ENCODE peak calls at places on chromosomes 3 and 15, in ten cellular contexts. One of them, this sample, is unnamed.

GRCh38 chr3:127669541-127670228 is 3.1 kb upstream of the ABTB1 start:
- DNase-seq in GM20000: no peak
- DNase-seq in Daoy: no peak
- DNase-seq in activated naive CD8-positive, alpha-beta T cell treated with anti-CD3 and anti-CD28 coated beads, Interleukin-2, amount 10 ng/mL, durations not matched to agents 7 days and 5 days: no peak
- DNase-seq in activated effector memory CD4-positive, alpha-beta T cell treated with anti-CD3 and anti-CD28 coated beads, Interleukin-2, amount 50 U/mL, for 16 hours: peak
- DNase-seq in kidney glomerular epithelial cell: no peak
- DNase-seq in SJSA1: no peak
- DNase-seq in Caki2: no peak
- DNase-seq in stimulated activated CD4-positive, alpha-beta T cell treated with anti-CD3 and anti-CD28 coated beads, Interleukin-12 subunit alpha, Interleukin-12 subunit beta, amount 100 ng/mL, for 4 hours: no peak
- DNase-seq in T47D: no peak
- DNase-seq in this sample: no peak

GRCh38 chr3:132838477-132838876 is 116.3 kb upstream of the NPHP3 start:
- DNase-seq in GM20000: no peak
- DNase-seq in Daoy: no peak
- DNase-seq in activated naive CD8-positive, alpha-beta T cell treated with anti-CD3 and anti-CD28 coated beads, Interleukin-2, amount 10 ng/mL, durations not matched to agents 7 days and 5 days: no peak
- DNase-seq in activated effector memory CD4-positive, alpha-beta T cell treated with anti-CD3 and anti-CD28 coated beads, Interleukin-2, amount 50 U/mL, for 16 hours: no peak
- DNase-seq in kidney glomerular epithelial cell: no peak
- DNase-seq in SJSA1: no peak
- DNase-seq in Caki2: no peak
- DNase-seq in stimulated activated CD4-positive, alpha-beta T cell treated with anti-CD3 and anti-CD28 coated beads, Interleukin-12 subunit alpha, Interleukin-12 subunit beta, amount 100 ng/mL, for 4 hours: no peak
- DNase-seq in T47D: no peak
- DNase-seq in this sample: no peak

GRCh38 chr3:170132335-170132734 is 49.2 kb downstream of the PHC3 start:
- DNase-seq in GM20000: no peak
- DNase-seq in Daoy: no peak
- DNase-seq in activated naive CD8-positive, alpha-beta T cell treated with anti-CD3 and anti-CD28 coated beads, Interleukin-2, amount 10 ng/mL, durations not matched to agents 7 days and 5 days: no peak
- DNase-seq in activated effector memory CD4-positive, alpha-beta T cell treated with anti-CD3 and anti-CD28 coated beads, Interleukin-2, amount 50 U/mL, for 16 hours: no peak
- DNase-seq in kidney glomerular epithelial cell: no peak
- DNase-seq in SJSA1: no peak
- DNase-seq in Caki2: no peak
- DNase-seq in stimulated activated CD4-positive, alpha-beta T cell treated with anti-CD3 and anti-CD28 coated beads, Interleukin-12 subunit alpha, Interleukin-12 subunit beta, amount 100 ng/mL, for 4 hours: no peak
- DNase-seq in T47D: no peak
- DNase-seq in this sample: no peak

GRCh38 chr15:58505581-58505980 is 73.8 kb downstream of the LIPC start:
- DNase-seq in GM20000: no peak
- DNase-seq in Daoy: no peak
- DNase-seq in activated naive CD8-positive, alpha-beta T cell treated with anti-CD3 and anti-CD28 coated beads, Interleukin-2, amount 10 ng/mL, durations not matched to agents 7 days and 5 days: no peak
- DNase-seq in activated effector memory CD4-positive, alpha-beta T cell treated with anti-CD3 and anti-CD28 coated beads, Interleukin-2, amount 50 U/mL, for 16 hours: no peak
- DNase-seq in kidney glomerular epithelial cell: no peak
- DNase-seq in SJSA1: no peak
- DNase-seq in Caki2: no peak
- DNase-seq in stimulated activated CD4-positive, alpha-beta T cell treated with anti-CD3 and anti-CD28 coated beads, Interleukin-12 subunit alpha, Interleukin-12 subunit beta, amount 100 ng/mL, for 4 hours: no peak
- DNase-seq in T47D: no peak
- DNase-seq in this sample: no peak

GRCh38 chr3:99818818-99819217 is 1.2 kb downstream of the CMSS1 start:
- DNase-seq in GM20000: no peak
- DNase-seq in Daoy: no peak
- DNase-seq in activated naive CD8-positive, alpha-beta T cell treated with anti-CD3 and anti-CD28 coated beads, Interleukin-2, amount 10 ng/mL, durations not matched to agents 7 days and 5 days: no peak
- DNase-seq in activated effector memory CD4-positive, alpha-beta T cell treated with anti-CD3 and anti-CD28 coated beads, Interleukin-2, amount 50 U/mL, for 16 hours: no peak
- DNase-seq in kidney glomerular epithelial cell: no peak
- DNase-seq in SJSA1: no peak
- DNase-seq in Caki2: no peak
- DNase-seq in stimulated activated CD4-positive, alpha-beta T cell treated with anti-CD3 and anti-CD28 coated beads, Interleukin-12 subunit alpha, Interleukin-12 subunit beta, amount 100 ng/mL, for 4 hours: no peak
- DNase-seq in T47D: no peak
- DNase-seq in this sample: no peak

GRCh38 chr15:77580991-77581682 is 51.6 kb downstream of the LINGO1 start:
- DNase-seq in GM20000: no peak
- DNase-seq in Daoy: no peak
- DNase-seq in activated naive CD8-positive, alpha-beta T cell treated with anti-CD3 and anti-CD28 coated beads, Interleukin-2, amount 10 ng/mL, durations not matched to agents 7 days and 5 days: no peak
- DNase-seq in activated effector memory CD4-positive, alpha-beta T cell treated with anti-CD3 and anti-CD28 coated beads, Interleukin-2, amount 50 U/mL, for 16 hours: no peak
- DNase-seq in kidney glomerular epithelial cell: no peak
- DNase-seq in SJSA1: no peak
- DNase-seq in Caki2: no peak
- DNase-seq in stimulated activated CD4-positive, alpha-beta T cell treated with anti-CD3 and anti-CD28 coated beads, Interleukin-12 subunit alpha, Interleukin-12 subunit beta, amount 100 ng/mL, for 4 hours: no peak
- DNase-seq in T47D: no peak
- DNase-seq in this sample: peak

GRCh38 chr3:42608586-42608985 is 8.1 kb downstream of the NKTR start:
- DNase-seq in GM20000: no peak
- DNase-seq in Daoy: no peak
- DNase-seq in activated naive CD8-positive, alpha-beta T cell treated with anti-CD3 and anti-CD28 coated beads, Interleukin-2, amount 10 ng/mL, durations not matched to agents 7 days and 5 days: no peak
- DNase-seq in activated effector memory CD4-positive, alpha-beta T cell treated with anti-CD3 and anti-CD28 coated beads, Interleukin-2, amount 50 U/mL, for 16 hours: no peak
- DNase-seq in kidney glomerular epithelial cell: no peak
- DNase-seq in SJSA1: no peak
- DNase-seq in Caki2: no peak
- DNase-seq in stimulated activated CD4-positive, alpha-beta T cell treated with anti-CD3 and anti-CD28 coated beads, Interleukin-12 subunit alpha, Interleukin-12 subunit beta, amount 100 ng/mL, for 4 hours: no peak
- DNase-seq in T47D: no peak
- DNase-seq in this sample: no peak

GRCh38 chr3:13622356-13622755 is 73.4 kb downstream of the FBLN2 start:
- DNase-seq in GM20000: no peak
- DNase-seq in Daoy: no peak
- DNase-seq in activated naive CD8-positive, alpha-beta T cell treated with anti-CD3 and anti-CD28 coated beads, Interleukin-2, amount 10 ng/mL, durations not matched to agents 7 days and 5 days: no peak
- DNase-seq in activated effector memory CD4-positive, alpha-beta T cell treated with anti-CD3 and anti-CD28 coated beads, Interleukin-2, amount 50 U/mL, for 16 hours: no peak
- DNase-seq in kidney glomerular epithelial cell: no peak
- DNase-seq in SJSA1: no peak
- DNase-seq in Caki2: no peak
- DNase-seq in stimulated activated CD4-positive, alpha-beta T cell treated with anti-CD3 and anti-CD28 coated beads, Interleukin-12 subunit alpha, Interleukin-12 subunit beta, amount 100 ng/mL, for 4 hours: no peak
- DNase-seq in T47D: no peak
- DNase-seq in this sample: no peak

GRCh38 chr3:119841808-119842471 is 60.0 kb downstream of the NR1I2 start:
- DNase-seq in GM20000: no peak
- DNase-seq in Daoy: no peak
- DNase-seq in activated naive CD8-positive, alpha-beta T cell treated with anti-CD3 and anti-CD28 coated beads, Interleukin-2, amount 10 ng/mL, durations not matched to agents 7 days and 5 days: no peak
- DNase-seq in activated effector memory CD4-positive, alpha-beta T cell treated with anti-CD3 and anti-CD28 coated beads, Interleukin-2, amount 50 U/mL, for 16 hours: no peak
- DNase-seq in kidney glomerular epithelial cell: no peak
- DNase-seq in SJSA1: no peak
- DNase-seq in Caki2: no peak
- DNase-seq in stimulated activated CD4-positive, alpha-beta T cell treated with anti-CD3 and anti-CD28 coated beads, Interleukin-12 subunit alpha, Interleukin-12 subunit beta, amount 100 ng/mL, for 4 hours: no peak
- DNase-seq in T47D: no peak
- DNase-seq in this sample: no peak

GRCh38 chr15:76711351-76711827 is 193.8 kb downstream of the SCAPER start:
- DNase-seq in GM20000: peak
- DNase-seq in Daoy: no peak
- DNase-seq in activated naive CD8-positive, alpha-beta T cell treated with anti-CD3 and anti-CD28 coated beads, Interleukin-2, amount 10 ng/mL, durations not matched to agents 7 days and 5 days: no peak
- DNase-seq in activated effector memory CD4-positive, alpha-beta T cell treated with anti-CD3 and anti-CD28 coated beads, Interleukin-2, amount 50 U/mL, for 16 hours: no peak
- DNase-seq in kidney glomerular epithelial cell: no peak
- DNase-seq in SJSA1: no peak
- DNase-seq in Caki2: no peak
- DNase-seq in stimulated activated CD4-positive, alpha-beta T cell treated with anti-CD3 and anti-CD28 coated beads, Interleukin-12 subunit alpha, Interleukin-12 subunit beta, amount 100 ng/mL, for 4 hours: no peak
- DNase-seq in T47D: no peak
- DNase-seq in this sample: no peak

GRCh38 chr3:114847564-114847963 is 299.5 kb downstream of the ZBTB20 start:
- DNase-seq in GM20000: no peak
- DNase-seq in Daoy: no peak
- DNase-seq in activated naive CD8-positive, alpha-beta T cell treated with anti-CD3 and anti-CD28 coated beads, Interleukin-2, amount 10 ng/mL, durations not matched to agents 7 days and 5 days: no peak
- DNase-seq in activated effector memory CD4-positive, alpha-beta T cell treated with anti-CD3 and anti-CD28 coated beads, Interleukin-2, amount 50 U/mL, for 16 hours: no peak
- DNase-seq in kidney glomerular epithelial cell: no peak
- DNase-seq in SJSA1: no peak
- DNase-seq in Caki2: no peak
- DNase-seq in stimulated activated CD4-positive, alpha-beta T cell treated with anti-CD3 and anti-CD28 coated beads, Interleukin-12 subunit alpha, Interleukin-12 subunit beta, amount 100 ng/mL, for 4 hours: no peak
- DNase-seq in T47D: no peak
- DNase-seq in this sample: no peak

GRCh38 chr3:126463521-126463920 is 12.2 kb downstream of the ZXDC start:
- DNase-seq in GM20000: no peak
- DNase-seq in Daoy: no peak
- DNase-seq in activated naive CD8-positive, alpha-beta T cell treated with anti-CD3 and anti-CD28 coated beads, Interleukin-2, amount 10 ng/mL, durations not matched to agents 7 days and 5 days: no peak
- DNase-seq in activated effector memory CD4-positive, alpha-beta T cell treated with anti-CD3 and anti-CD28 coated beads, Interleukin-2, amount 50 U/mL, for 16 hours: no peak
- DNase-seq in kidney glomerular epithelial cell: no peak
- DNase-seq in SJSA1: no peak
- DNase-seq in Caki2: no peak
- DNase-seq in stimulated activated CD4-positive, alpha-beta T cell treated with anti-CD3 and anti-CD28 coated beads, Interleukin-12 subunit alpha, Interleukin-12 subunit beta, amount 100 ng/mL, for 4 hours: no peak
- DNase-seq in T47D: no peak
- DNase-seq in this sample: no peak

GRCh38 chr3:120350431-120350941 is 1.3 kb upstream of the LRRC58 start:
- DNase-seq in GM20000: no peak
- DNase-seq in Daoy: peak
- DNase-seq in activated naive CD8-positive, alpha-beta T cell treated with anti-CD3 and anti-CD28 coated beads, Interleukin-2, amount 10 ng/mL, durations not matched to agents 7 days and 5 days: no peak
- DNase-seq in activated effector memory CD4-positive, alpha-beta T cell treated with anti-CD3 and anti-CD28 coated beads, Interleukin-2, amount 50 U/mL, for 16 hours: no peak
- DNase-seq in kidney glomerular epithelial cell: peak
- DNase-seq in SJSA1: peak
- DNase-seq in Caki2: peak
- DNase-seq in stimulated activated CD4-positive, alpha-beta T cell treated with anti-CD3 and anti-CD28 coated beads, Interleukin-12 subunit alpha, Interleukin-12 subunit beta, amount 100 ng/mL, for 4 hours: no peak
- DNase-seq in T47D: no peak
- DNase-seq in this sample: no peak

GRCh38 chr15:101024709-101025108 is 105.6 kb downstream of the LRRK1 start:
- DNase-seq in GM20000: no peak
- DNase-seq in Daoy: no peak
- DNase-seq in activated naive CD8-positive, alpha-beta T cell treated with anti-CD3 and anti-CD28 coated beads, Interleukin-2, amount 10 ng/mL, durations not matched to agents 7 days and 5 days: no peak
- DNase-seq in activated effector memory CD4-positive, alpha-beta T cell treated with anti-CD3 and anti-CD28 coated beads, Interleukin-2, amount 50 U/mL, for 16 hours: no peak
- DNase-seq in kidney glomerular epithelial cell: no peak
- DNase-seq in SJSA1: no peak
- DNase-seq in Caki2: no peak
- DNase-seq in stimulated activated CD4-positive, alpha-beta T cell treated with anti-CD3 and anti-CD28 coated beads, Interleukin-12 subunit alpha, Interleukin-12 subunit beta, amount 100 ng/mL, for 4 hours: no peak
- DNase-seq in T47D: no peak
- DNase-seq in this sample: no peak

GRCh38 chr3:197027151-197027895 is 2.3 kb downstream of the MELTF start:
- DNase-seq in GM20000: peak
- DNase-seq in Daoy: peak
- DNase-seq in activated naive CD8-positive, alpha-beta T cell treated with anti-CD3 and anti-CD28 coated beads, Interleukin-2, amount 10 ng/mL, durations not matched to agents 7 days and 5 days: no peak
- DNase-seq in activated effector memory CD4-positive, alpha-beta T cell treated with anti-CD3 and anti-CD28 coated beads, Interleukin-2, amount 50 U/mL, for 16 hours: peak
- DNase-seq in kidney glomerular epithelial cell: no peak
- DNase-seq in SJSA1: no peak
- DNase-seq in Caki2: no peak
- DNase-seq in stimulated activated CD4-positive, alpha-beta T cell treated with anti-CD3 and anti-CD28 coated beads, Interleukin-12 subunit alpha, Interleukin-12 subunit beta, amount 100 ng/mL, for 4 hours: no peak
- DNase-seq in T47D: peak
- DNase-seq in this sample: no peak

GRCh38 chr3:110485389-110485788 is 586.2 kb upstream of the NECTIN3 start:
- DNase-seq in GM20000: no peak
- DNase-seq in Daoy: no peak
- DNase-seq in activated naive CD8-positive, alpha-beta T cell treated with anti-CD3 and anti-CD28 coated beads, Interleukin-2, amount 10 ng/mL, durations not matched to agents 7 days and 5 days: no peak
- DNase-seq in activated effector memory CD4-positive, alpha-beta T cell treated with anti-CD3 and anti-CD28 coated beads, Interleukin-2, amount 50 U/mL, for 16 hours: no peak
- DNase-seq in kidney glomerular epithelial cell: no peak
- DNase-seq in SJSA1: no peak
- DNase-seq in Caki2: no peak
- DNase-seq in stimulated activated CD4-positive, alpha-beta T cell treated with anti-CD3 and anti-CD28 coated beads, Interleukin-12 subunit alpha, Interleukin-12 subunit beta, amount 100 ng/mL, for 4 hours: no peak
- DNase-seq in T47D: no peak
- DNase-seq in this sample: no peak

GRCh38 chr3:112333386-112334334 is 704 bp downstream of the CD200 start:
- DNase-seq in GM20000: no peak
- DNase-seq in Daoy: no peak
- DNase-seq in activated naive CD8-positive, alpha-beta T cell treated with anti-CD3 and anti-CD28 coated beads, Interleukin-2, amount 10 ng/mL, durations not matched to agents 7 days and 5 days: no peak
- DNase-seq in activated effector memory CD4-positive, alpha-beta T cell treated with anti-CD3 and anti-CD28 coated beads, Interleukin-2, amount 50 U/mL, for 16 hours: peak
- DNase-seq in kidney glomerular epithelial cell: peak
- DNase-seq in SJSA1: no peak
- DNase-seq in Caki2: no peak
- DNase-seq in stimulated activated CD4-positive, alpha-beta T cell treated with anti-CD3 and anti-CD28 coated beads, Interleukin-12 subunit alpha, Interleukin-12 subunit beta, amount 100 ng/mL, for 4 hours: peak
- DNase-seq in T47D: no peak
- DNase-seq in this sample: peak

This sample was measured in NCI-H1694 treated with DMSO at 0.1 percent for 48 hours.